ENCODE peak calls at places on chromosomes 7 and 10, in four cellular contexts. One of them, this sample, is unnamed.

GRCh38 chr10:118308664-118309063 is 33.5 kb downstream of the FAM204A start:
- DNase-seq in A549: no peak
- DNase-seq in WTC11: peak
- DNase-seq in K562: no peak
- DNase-seq in this sample: no peak

GRCh38 chr7:121083138-121083789 is 94.8 kb downstream of the CPED1 start:
- DNase-seq in A549: no peak
- DNase-seq in WTC11: no peak
- DNase-seq in K562: peak
- DNase-seq in this sample: no peak

GRCh38 chr10:60444494-60445064 is 54.9 kb upstream of the ANK3 start:
- DNase-seq in A549: peak
- DNase-seq in WTC11: no peak
- DNase-seq in K562: no peak
- DNase-seq in this sample: peak

GRCh38 chr7:126780993-126781392 is 471.7 kb downstream of the GRM8 start:
- DNase-seq in A549: no peak
- DNase-seq in WTC11: no peak
- DNase-seq in K562: no peak
- DNase-seq in this sample: no peak

GRCh38 chr10:14184841-14185500 is 145.8 kb downstream of the FRMD4A start:
- DNase-seq in A549: no peak
- DNase-seq in WTC11: no peak
- DNase-seq in K562: peak
- DNase-seq in this sample: peak

GRCh38 chr7:33645096-33645495 is 260.2 kb upstream of the BMPER start:
- DNase-seq in A549: no peak
- DNase-seq in WTC11: no peak
- DNase-seq in K562: no peak
- DNase-seq in this sample: no peak

GRCh38 chr7:155344618-155345433 is 47.1 kb downstream of the INSIG1 start:
- DNase-seq in A549: peak
- DNase-seq in WTC11: peak
- DNase-seq in K562: peak
- DNase-seq in this sample: peak

GRCh38 chr10:124053971-124054370 is 39.4 kb downstream of the CHST15 start:
- DNase-seq in A549: no peak
- DNase-seq in WTC11: no peak
- DNase-seq in K562: no peak
- DNase-seq in this sample: no peak

GRCh38 chr10:110746254-110746826 is 102.2 kb downstream of the RBM20 start:
- DNase-seq in A549: peak
- DNase-seq in WTC11: peak
- DNase-seq in K562: peak
- DNase-seq in this sample: peak

GRCh38 chr7:2607122-2607912 is 24.5 kb upstream of the TTYH3 start:
- DNase-seq in A549: no peak
- DNase-seq in WTC11: no peak
- DNase-seq in K562: no peak
- DNase-seq in this sample: no peak

GRCh38 chr7:96527133-96527827 is 182.4 kb downstream of the SEM1 start:
- DNase-seq in A549: no peak
- DNase-seq in WTC11: no peak
- DNase-seq in K562: no peak
- DNase-seq in this sample: no peak

GRCh38 chr7:36663481-36663880 is 60.8 kb downstream of the AOAH start:
- DNase-seq in A549: no peak
- DNase-seq in WTC11: no peak
- DNase-seq in K562: no peak
- DNase-seq in this sample: no peak

GRCh38 chr7:124722292-124722691 is 43.3 kb downstream of the GPR37 start:
- DNase-seq in A549: peak
- DNase-seq in WTC11: no peak
- DNase-seq in K562: no peak
- DNase-seq in this sample: no peak

GRCh38 chr10:58775960-58776574 is 263.4 kb downstream of the BICC1 start:
- DNase-seq in A549: peak
- DNase-seq in WTC11: no peak
- DNase-seq in K562: no peak
- DNase-seq in this sample: no peak

GRCh38 chr10:1413256-1413655 is 324.1 kb downstream of the ADARB2 start:
- DNase-seq in A549: no peak
- DNase-seq in WTC11: no peak
- DNase-seq in K562: no peak
- DNase-seq in this sample: no peak

GRCh38 chr10:118832242-118832651 is 77.5 kb upstream of the CACUL1 start:
- DNase-seq in A549: no peak
- DNase-seq in WTC11: no peak
- DNase-seq in K562: no peak
- DNase-seq in this sample: no peak

GRCh38 chr10:119199231-119199992 is 8.0 kb upstream of the GRK5 start:
- DNase-seq in A549: peak
- DNase-seq in WTC11: peak
- DNase-seq in K562: peak
- DNase-seq in this sample: peak

DNA sequence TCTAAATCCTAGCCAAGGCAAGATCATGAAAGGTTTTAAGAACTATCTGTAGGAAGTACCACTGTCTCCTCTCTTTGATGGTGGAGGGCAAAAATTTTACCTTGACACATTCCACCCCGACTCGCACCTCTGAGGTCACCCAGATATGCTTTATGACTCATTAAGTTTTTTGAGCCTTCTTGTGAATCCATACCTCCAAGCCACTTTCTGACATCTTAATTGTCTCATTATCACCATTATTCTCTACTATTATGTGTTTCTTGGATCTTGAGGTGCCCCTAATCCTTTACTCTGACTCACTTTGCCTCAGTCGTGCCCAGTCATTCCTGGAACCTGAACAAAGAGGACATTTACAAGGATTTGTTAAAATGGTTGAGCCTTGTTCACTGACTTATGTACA is 146.6 kb downstream of the RAPGEF5 start:
- DNase-seq in A549: no peak
- DNase-seq in WTC11: no peak
- DNase-seq in K562: no peak
- DNase-seq in this sample: no peak
- TF ChIP-seq HMGXB4 in A549: no peak
- TF ChIP-seq HMGXB4 in WTC11: no peak
- TF ChIP-seq HMGXB4 in K562: no peak
- TF ChIP-seq HMGXB4 in this sample: no peak

DNA sequence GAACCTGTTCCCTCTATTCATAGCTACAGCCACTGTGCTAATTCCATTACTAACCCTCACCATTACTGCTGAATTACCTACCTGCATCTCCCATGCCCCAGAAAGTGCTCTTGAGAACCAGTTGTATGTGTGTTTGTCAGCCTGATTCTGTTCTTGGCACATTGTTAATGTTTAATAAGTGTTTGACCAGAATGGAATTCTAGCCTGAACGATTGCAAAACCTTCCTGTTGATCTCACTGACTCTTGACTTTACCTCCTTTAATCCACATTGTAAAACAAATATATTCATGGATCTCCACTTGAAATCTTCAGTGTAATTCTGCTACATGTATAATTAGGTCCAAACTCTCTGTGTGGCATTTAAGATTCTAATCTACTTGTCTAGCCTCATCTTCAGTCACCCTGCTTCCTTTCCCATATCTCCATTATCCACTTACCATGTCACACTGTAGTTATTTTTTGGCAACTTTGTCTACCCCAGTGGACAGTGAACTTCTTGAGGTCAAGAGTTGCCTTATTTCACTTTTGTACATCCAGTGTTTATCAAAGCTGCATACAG is 4.9 kb downstream of the ZNF277 start:
- DNase-seq in A549: peak
- DNase-seq in WTC11: no peak
- DNase-seq in K562: no peak
- DNase-seq in this sample: peak
- TF ChIP-seq HMGXB4 in A549: no peak
- TF ChIP-seq HMGXB4 in WTC11: no peak
- TF ChIP-seq HMGXB4 in K562: no peak
- TF ChIP-seq HMGXB4 in this sample: peak

DNA sequence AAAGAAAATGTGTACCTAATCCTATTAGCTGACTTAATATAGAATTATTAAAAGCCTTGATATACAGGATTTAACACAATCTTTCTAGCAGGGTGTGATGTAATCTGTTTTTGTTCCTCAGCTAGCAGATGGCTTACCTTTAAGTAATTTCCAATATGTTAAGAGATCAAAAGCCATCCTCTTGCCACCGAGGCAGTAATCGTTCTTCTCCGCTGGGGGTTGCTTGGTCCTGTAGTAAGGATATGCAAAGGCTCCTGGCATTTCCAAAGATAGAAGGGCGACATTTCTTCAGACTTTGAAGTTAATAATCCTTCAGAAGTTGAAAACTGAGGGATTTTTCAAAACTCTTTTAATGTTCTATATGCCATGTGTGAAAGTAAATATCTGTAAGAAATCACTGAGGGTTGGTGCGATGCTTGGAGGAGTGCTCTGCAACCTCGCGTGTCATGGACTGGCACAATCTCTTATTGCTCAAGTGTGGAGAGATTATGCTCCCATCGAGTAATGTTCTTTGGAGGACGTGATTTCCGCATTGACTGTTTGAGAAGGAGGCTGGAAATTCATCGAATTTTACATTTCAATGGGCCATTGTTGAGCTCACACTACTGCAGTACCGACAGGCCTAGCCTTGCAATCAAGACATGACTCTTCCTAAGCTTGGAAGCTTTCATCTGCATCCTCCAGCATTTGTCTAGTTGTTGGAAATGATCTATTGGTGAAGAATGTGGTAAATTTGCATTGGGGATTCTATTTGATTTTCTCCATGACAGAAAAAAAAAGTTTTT is 156.6 kb downstream of the FZD1 start:
- DNase-seq in A549: no peak
- DNase-seq in WTC11: no peak
- DNase-seq in K562: no peak
- DNase-seq in this sample: no peak
- TF ChIP-seq HMGXB4 in A549: no peak
- TF ChIP-seq HMGXB4 in WTC11: no peak
- TF ChIP-seq HMGXB4 in K562: no peak
- TF ChIP-seq HMGXB4 in this sample: no peak

DNA sequence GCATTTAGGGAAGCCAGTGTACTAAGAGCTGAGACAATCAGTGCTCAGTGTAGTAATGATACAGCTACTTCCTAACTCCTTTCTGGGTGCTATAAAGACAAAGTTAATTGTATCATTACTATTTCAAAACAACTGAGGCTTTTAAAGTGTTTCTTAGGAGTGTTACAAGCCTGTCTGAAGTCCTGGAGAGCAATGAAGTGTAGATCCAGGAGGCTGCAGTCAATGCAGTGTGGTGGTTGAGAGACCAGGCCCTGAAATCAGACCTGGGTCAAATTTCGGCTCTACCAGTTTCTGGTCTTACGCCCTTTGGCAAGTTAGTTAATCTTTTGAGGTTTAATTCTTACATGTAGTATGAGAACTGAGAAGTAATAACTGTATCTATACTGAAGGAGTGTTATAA is 387.0 kb downstream of the SDK1 start:
- DNase-seq in A549: no peak
- DNase-seq in WTC11: no peak
- DNase-seq in K562: no peak
- DNase-seq in this sample: no peak
- TF ChIP-seq HMGXB4 in A549: no peak
- TF ChIP-seq HMGXB4 in WTC11: no peak
- TF ChIP-seq HMGXB4 in K562: no peak
- TF ChIP-seq HMGXB4 in this sample: no peak

DNA sequence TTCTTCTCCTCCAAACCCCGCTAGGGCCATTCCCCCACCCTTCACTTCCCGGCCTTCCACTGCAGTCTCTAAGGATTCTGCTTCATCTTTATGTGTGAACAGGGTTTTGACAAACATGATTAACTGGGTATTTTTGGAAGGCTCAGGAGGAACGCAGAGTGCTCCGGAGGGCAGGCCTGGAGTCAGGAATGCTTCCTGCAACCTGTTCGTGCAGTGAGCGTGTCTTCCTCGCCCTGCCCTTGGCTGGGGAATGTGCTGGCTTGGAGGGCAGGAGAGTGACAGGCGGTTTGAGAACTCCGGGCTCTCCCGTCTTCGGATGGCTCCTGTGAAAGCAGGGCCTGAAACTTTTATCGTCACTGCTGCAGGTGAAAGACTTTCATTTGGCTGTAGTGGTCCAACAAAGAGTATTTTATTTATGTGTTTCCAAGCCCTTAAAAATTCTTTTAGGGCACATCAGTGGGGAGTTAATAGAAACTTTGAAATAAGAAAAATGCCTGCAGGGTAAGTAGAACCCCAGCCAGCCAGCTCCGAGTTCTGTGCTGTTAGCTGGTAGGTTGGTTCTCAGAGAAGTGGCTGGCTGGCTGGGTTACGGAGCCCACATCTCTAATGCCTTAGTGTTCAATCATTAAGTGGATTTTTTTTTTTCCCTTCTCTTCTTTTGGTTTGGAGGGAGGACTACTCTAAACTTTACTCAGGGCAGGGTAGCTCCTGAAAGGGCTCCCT is 51.0 kb downstream of the TCF7L2 start:
- DNase-seq in A549: no peak
- DNase-seq in WTC11: peak
- DNase-seq in K562: no peak
- DNase-seq in this sample: no peak
- TF ChIP-seq HMGXB4 in A549: no peak
- TF ChIP-seq HMGXB4 in WTC11: no peak
- TF ChIP-seq HMGXB4 in K562: no peak
- TF ChIP-seq HMGXB4 in this sample: no peak

GRCh38 chr7:140078392-140078791 is 15.6 kb upstream of the PARP12 start:
- DNase-seq in A549: no peak
- DNase-seq in WTC11: peak
- DNase-seq in K562: no peak
- DNase-seq in this sample: no peak

GRCh38 chr7:140080919-140081318 is 18.2 kb upstream of the PARP12 start:
- DNase-seq in A549: no peak
- DNase-seq in WTC11: no peak
- DNase-seq in K562: no peak
- DNase-seq in this sample: no peak

GRCh38 chr7:140081774-140082425 is 19.1 kb upstream of the PARP12 start:
- DNase-seq in A549: no peak
- DNase-seq in WTC11: no peak
- DNase-seq in K562: no peak
- DNase-seq in this sample: no peak

GRCh38 chr7:140082770-140083169 is 20.0 kb upstream of the PARP12 start:
- DNase-seq in A549: no peak
- DNase-seq in WTC11: no peak
- DNase-seq in K562: no peak
- DNase-seq in this sample: no peak

GRCh38 chr7:140079121-140079536 is 16.4 kb upstream of the PARP12 start:
- DNase-seq in A549: peak
- DNase-seq in WTC11: peak
- DNase-seq in K562: peak
- DNase-seq in this sample: peak
- TF ChIP-seq HMGXB4 in A549: no peak
- TF ChIP-seq HMGXB4 in WTC11: no peak
- TF ChIP-seq HMGXB4 in K562: no peak
- TF ChIP-seq HMGXB4 in this sample: peak

DNA sequence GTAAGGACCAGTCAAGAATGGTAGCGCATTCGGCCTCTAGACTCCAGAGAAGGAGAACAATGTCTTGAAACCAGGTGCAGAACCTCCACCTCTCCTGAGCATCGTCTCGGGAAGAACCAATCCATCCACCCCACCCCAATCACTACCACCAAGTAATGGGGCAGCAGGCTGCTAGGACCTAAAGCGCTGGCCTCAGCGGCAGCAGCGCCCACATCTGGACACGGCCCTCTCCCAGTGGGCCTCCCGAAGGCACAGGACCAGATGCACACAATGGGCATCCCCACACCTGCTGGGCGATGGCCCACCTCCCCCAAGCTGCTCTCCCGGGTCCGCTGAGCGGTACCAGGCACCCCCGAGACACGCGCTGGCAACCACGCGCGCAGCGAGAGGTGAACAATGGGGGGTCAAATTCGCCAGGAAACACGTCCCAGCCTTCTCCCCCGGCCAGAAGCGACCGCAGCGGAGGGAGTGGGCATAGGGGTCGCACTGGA is 631 bp downstream of the CTTNBP2 start:
- DNase-seq in A549: no peak
- DNase-seq in WTC11: peak
- DNase-seq in K562: no peak
- DNase-seq in this sample: no peak
- TF ChIP-seq HMGXB4 in A549: no peak
- TF ChIP-seq HMGXB4 in WTC11: peak
- TF ChIP-seq HMGXB4 in K562: no peak
- TF ChIP-seq HMGXB4 in this sample: no peak

This sample was measured in HepG2.